ENCODE peak calls at places on chromosomes 11 and 22, in five cellular contexts. M is HCEC 1CT; O is nucleus accumbens; E is stimulated activated CD4-positive, alpha-beta T cell treated with anti-CD3 and anti-CD28 coated beads, Interleukin-4, amount 100 ng/mL, for 24 hours; V is activated effector memory CD4-positive, alpha-beta T cell treated with anti-CD3 and anti-CD28 coated beads, Interleukin-2, amount 50 U/mL, for 16 hours. T is an unnamed sample.

GRCh38 chr22:26174280-26174679 is 5.0 kb downstream of the SEZ6L start:
- DNase-seq in M (no peak), O (no peak), E (no peak), V (no peak), T (peak; percentile 42)

GRCh38 chr11:66861774-66862558 is 5.1 kb downstream of the LRFN4 start:
- DNase-seq in M (no peak), O (no peak), E (no peak), V (no peak), T (no peak)

GRCh38 chr11:6694229-6694535 is 11.0 kb upstream of the MRPL17 start:
- DNase-seq in M (no peak), O (no peak), E (no peak), V (no peak), T (no peak)

GRCh38 chr11:13343931-13344717 is 66.5 kb downstream of the BMAL1 start:
- DNase-seq in M (peak; percentile 60), O (peak; percentile 25), E (peak; percentile 79), V (peak; percentile 85), T (peak; percentile 73)

GRCh38 chr11:65780770-65781151 is at the start of gene AP5B1:
- DNase-seq in M (peak; percentile 48), O (peak; percentile 31), E (peak; percentile 67), V (peak; percentile 91), T (peak; percentile 87)

GRCh38 chr22:48888466-48889208 is 939.0 kb downstream of the BRD1 start:
- DNase-seq in M (no peak), O (no peak), E (no peak), V (peak; percentile 46), T (no peak)

GRCh38 chr11:72326151-72326842 is 82.3 kb upstream of the PHOX2A start:
- DNase-seq in M (peak; percentile 64), O (no peak), E (peak; percentile 44), V (peak; percentile 73), T (peak; percentile 71)

GRCh38 chr11:69215784-69216415 is 60.2 kb downstream of the SMIM38 start:
- DNase-seq in M (peak; percentile 12), O (no peak), E (no peak), V (peak; percentile 45), T (no peak)

GRCh38 chr22:45996241-45997076 is 19.5 kb upstream of the WNT7B start:
- DNase-seq in M (peak; percentile 54), O (no peak), E (no peak), V (no peak), T (no peak)

GRCh38 chr11:46391578-46392420 is at the start of gene CHRM4:
- DNase-seq in M (peak; percentile 22), O (no peak), E (no peak), V (no peak), T (peak; percentile 94)

GRCh38 chr11:64353101-64353738 is 5.7 kb upstream of the RPS6KA4 start:
- DNase-seq in M (no peak), O (no peak), E (no peak), V (no peak), T (no peak)

GRCh38 chr11:78416285-78417174 is 1.1 kb downstream of the GAB2 start:
- DNase-seq in M (peak; percentile 87), O (peak; percentile 68), E (peak; percentile 74), V (peak; percentile 92), T (peak; percentile 83)

GRCh38 chr22:25357606-25358420 is 138.4 kb downstream of the CRYBB2 start:
- DNase-seq in M (no peak), O (no peak), E (no peak), V (peak; percentile 42), T (no peak)

GRCh38 chr11:62614275-62614674 is 1.2 kb downstream of the ROM1 start:
- DNase-seq in M (no peak), O (peak; percentile 60), E (peak; percentile 73), V (peak; percentile 80), T (no peak)

GRCh38 chr11:110000045-110000502 is 93.1 kb upstream of the ZC3H12C start:
- DNase-seq in M (peak; percentile 99), O (no peak), E (no peak), V (no peak), T (no peak)

GRCh38 chr11:20310137-20310536 is 53.4 kb upstream of the HTATIP2 start:
- DNase-seq in M (no peak), O (peak; percentile 64), E (no peak), V (no peak), T (no peak)

GRCh38 chr22:19886605-19887250 is 32.1 kb upstream of the GNB1L start:
- DNase-seq in M (peak; percentile 82), O (no peak), E (peak; percentile 24), V (peak; percentile 72), T (no peak)

GRCh38 chr11:125701858-125702621 is 21.4 kb upstream of the ACRV1 start:
- DNase-seq in M (no peak), O (no peak), E (no peak), V (no peak), T (no peak)

GRCh38 chr11:129291556-129291955 is 84.1 kb upstream of the BARX2 start:
- DNase-seq in M (no peak), O (peak; percentile 61), E (no peak), V (no peak), T (no peak)

GRCh38 chr11:19931141-19931767 is 218.6 kb downstream of the NAV2 start:
- DNase-seq in M (no peak), O (no peak), E (no peak), V (no peak), T (peak; percentile 75)

GRCh38 chr11:122882189-122882808 is at the start of gene JHY:
- DNase-seq in M (no peak), O (no peak), E (no peak), V (no peak), T (no peak)

GRCh38 chr11:68014157-68014965 is 4.2 kb downstream of the ALDH3B1 start:
- DNase-seq in M (peak; percentile 64), O (no peak), E (no peak), V (no peak), T (no peak)

GRCh38 chr11:61814242-61814957 is 2.4 kb downstream of the FADS1 start:
- DNase-seq in M (no peak), O (peak; percentile 45), E (no peak), V (no peak), T (peak; percentile 47)

GRCh38 chr11:86174101-86175046 is 70.2 kb upstream of the EED start:
- DNase-seq in M (peak; percentile 92), O (no peak), E (no peak), V (no peak), T (peak; percentile 46)

GRCh38 chr22:41296826-41297667 is 4.3 kb upstream of the ZC3H7B start:
- DNase-seq in M (no peak), O (no peak), E (no peak), V (no peak), T (no peak)

GRCh38 chr22:25896098-25896497 is 154.1 kb downstream of the MYO18B start:
- DNase-seq in M (no peak), O (no peak), E (no peak), V (no peak), T (no peak)

GRCh38 chr11:63019506-63019905 is 3.9 kb upstream of the SLC22A8 start:
- DNase-seq in M (no peak), O (no peak), E (no peak), V (no peak), T (no peak)

GRCh38 chr22:32653823-32654222 is 147.7 kb upstream of the TIMP3 start:
- DNase-seq in M (no peak), O (no peak), E (no peak), V (no peak), T (no peak)

GRCh38 chr11:6468712-6469495 is 4.8 kb downstream of the TRIM3 start:
- DNase-seq in M (peak; percentile 31), O (peak; percentile 76), E (no peak), V (no peak), T (peak; percentile 97)

GRCh38 chr11:131172011-131172410 is 198.4 kb upstream of the NTM start:
- DNase-seq in M (no peak), O (no peak), E (no peak), V (no peak), T (no peak)

GRCh38 chr11:31768744-31769143 is 42.4 kb downstream of the PAX6 start:
- DNase-seq in M (no peak), O (no peak), E (no peak), V (no peak), T (no peak)

GRCh38 chr22:29016067-29016938 is 45.3 kb downstream of the C22orf31 start:
- DNase-seq in M (no peak), O (no peak), E (no peak), V (no peak), T (no peak)

GRCh38 chr22:37781434-37782059 is 26.2 kb upstream of the GCAT start:
- DNase-seq in M (no peak), O (no peak), E (no peak), V (no peak), T (no peak)

GRCh38 chr22:46436595-46437163 is 100.7 kb downstream of the CELSR1 start:
- DNase-seq in M (peak; percentile 9), O (no peak), E (no peak), V (no peak), T (no peak)

GRCh38 chr22:50327711-50328019 is 853 bp upstream of the DENND6B start:
- DNase-seq in M (no peak), O (no peak), E (no peak), V (no peak), T (no peak)

GRCh38 chr11:59289356-59289755 is 69.3 kb upstream of the OR5AN1 start:
- DNase-seq in M (no peak), O (no peak), E (no peak), V (no peak), T (no peak)

GRCh38 chr22:31825513-31825912 is 71.7 kb downstream of the DEPDC5 start:
- DNase-seq in M (peak; percentile 24), O (no peak), E (no peak), V (no peak), T (no peak)

GRCh38 chr22:27784099-27784446 is 17.5 kb downstream of the MN1 start:
- DNase-seq in M (no peak), O (no peak), E (no peak), V (no peak), T (no peak)

T was measured in SK-N-SH.